ENCODE peak calls at places on chromosomes 16 and 17, in nine cellular contexts. D is activated naive CD4-positive, alpha-beta T cell treated with anti-CD3 and anti-CD28 coated beads for 36 hours; B is NCI-H1436 treated with DMSO at 0.1 percent for 48 hours; U is stimulated activated CD4-positive, alpha-beta T cell treated with anti-CD3 and anti-CD28 coated beads, Interleukin-2, amount 100 ng/mL, for 4 hours; T is iris pigment epithelial cell; E is heart left ventricle; X is fibroblast of pulmonary artery; Y is hepatocyte; O is GM10248. F is an unnamed sample.

GRCh38 chr16:88376835-88377726 is 5.7 kb upstream of the ZNF469 start:
- DNase-seq in X (peak), D (no peak), E (no peak), U (no peak), B (no peak), O (no peak), Y (no peak), T (no peak), F (no peak)

GRCh38 chr16:56301391-56301850 is 110.1 kb downstream of the GNAO1 start:
- DNase-seq in U (no peak), D (no peak), O (no peak), T (peak), X (no peak), E (no peak), B (no peak), Y (no peak), F (no peak)

GRCh38 chr16:56743840-56744239 is 13.9 kb downstream of the NUP93 start:
- DNase-seq in T (peak), B (no peak), O (no peak), E (peak), X (peak), Y (no peak), D (no peak), U (no peak), F (no peak)

GRCh38 chr17:77372444-77373297 is 231.9 kb downstream of the SEC14L1 start:
- DNase-seq in X (peak), O (peak), T (peak), Y (peak), E (peak), U (peak), B (no peak), D (peak), F (peak)

GRCh38 chr17:45364531-45365390 is 47.9 kb upstream of the MAP3K14 start:
- DNase-seq in D (peak), T (peak), B (peak), U (no peak), E (no peak), O (no peak), Y (no peak), X (peak), F (no peak)

GRCh38 chr17:12089809-12090384 is 69.2 kb downstream of the MAP2K4 start:
- DNase-seq in B (no peak), O (no peak), D (no peak), U (no peak), E (no peak), Y (no peak), X (peak), T (peak), F (no peak)

GRCh38 chr16:22816475-22816874 is 2.5 kb downstream of the HS3ST2 start:
- DNase-seq in E (no peak), D (no peak), X (no peak), Y (no peak), B (no peak), O (no peak), U (no peak), T (no peak), F (no peak)

GRCh38 chr17:8155341-8156173 is 3.4 kb upstream of the PER1 start:
- DNase-seq in O (no peak), B (no peak), T (peak), D (no peak), X (no peak), E (no peak), Y (peak), U (no peak), F (no peak)

GRCh38 chr16:27547134-27547533 is 2.6 kb downstream of the GTF3C1 start:
- DNase-seq in Y (peak), E (no peak), O (peak), U (no peak), T (peak), X (peak), B (no peak), D (no peak), F (no peak)

GRCh38 chr17:75051941-75052340 is 4.9 kb downstream of the KCTD2 start:
- DNase-seq in Y (no peak), B (no peak), U (no peak), O (no peak), X (no peak), D (no peak), E (no peak), T (no peak), F (no peak)

GRCh38 chr16:72677662-72678447 is 370.1 kb downstream of the ZFHX3 start:
- DNase-seq in D (no peak), U (no peak), E (no peak), T (peak), X (no peak), O (no peak), Y (peak), B (no peak), F (no peak)

GRCh38 chr16:23145186-23145585 is 4.1 kb downstream of the USP31 start:
- DNase-seq in X (no peak), B (no peak), O (no peak), D (no peak), T (no peak), Y (no peak), U (no peak), E (no peak), F (no peak)

GRCh38 chr17:19753049-19753444 is 4.9 kb upstream of the ALDH3A1 start:
- DNase-seq in O (no peak), X (peak), T (peak), D (no peak), E (peak), B (no peak), U (no peak), Y (no peak), F (no peak)

GRCh38 chr16:53896711-53897110 is 192.8 kb downstream of the FTO start:
- DNase-seq in X (no peak), U (no peak), E (no peak), Y (no peak), B (no peak), T (no peak), O (no peak), D (no peak), F (no peak)

GRCh38 chr17:69711504-69711903 is 297.0 kb downstream of the MAP2K6 start:
- DNase-seq in E (no peak), O (no peak), D (no peak), B (no peak), Y (no peak), T (no peak), U (no peak), X (no peak), F (no peak)

GRCh38 chr17:83161298-83162034 is 82.1 kb downstream of the METRNL start:
- DNase-seq in X (no peak), U (no peak), T (peak), O (no peak), B (no peak), D (no peak), Y (peak), E (no peak), F (no peak)

GRCh38 chr16:83110221-83110768 is 483.5 kb downstream of the CDH13 start:
- DNase-seq in X (no peak), E (no peak), O (no peak), U (no peak), Y (no peak), T (no peak), D (no peak), B (no peak), F (no peak)

GRCh38 chr16:11016993-11017392 is 72.6 kb downstream of the CLEC16A start:
- DNase-seq in X (peak), U (no peak), E (no peak), T (peak), O (no peak), Y (peak), B (no peak), D (peak), F (no peak)

GRCh38 chr17:81517339-81518112 is 4.9 kb upstream of the ACTG1 start:
- DNase-seq in B (no peak), O (peak), D (no peak), Y (no peak), X (no peak), T (peak), U (no peak), E (no peak), F (no peak)

GRCh38 chr16:82788919-82789318 is 162.2 kb downstream of the CDH13 start:
- DNase-seq in U (no peak), Y (no peak), B (no peak), X (no peak), D (no peak), O (no peak), T (no peak), E (no peak), F (no peak)

GRCh38 chr16:6964679-6965078 is 368.0 kb upstream of the RBFOX1 start:
- DNase-seq in X (no peak), Y (no peak), U (no peak), T (no peak), E (no peak), O (no peak), B (no peak), D (no peak), F (no peak)

GRCh38 chr17:48564200-48565023 is 13.7 kb downstream of the HOXB4 start:
- DNase-seq in B (no peak), D (no peak), T (no peak), X (no peak), O (no peak), Y (no peak), U (no peak), E (no peak), F (no peak)

GRCh38 chr17:40551874-40552768 is 13.2 kb downstream of the CCR7 start:
- DNase-seq in B (no peak), X (peak), E (peak), U (no peak), O (no peak), T (peak), D (peak), Y (no peak), F (peak)

F was measured in mesothelial cell of epicardium.